ENCODE peak calls at places on chromosomes 13 and 19, in four cellular contexts. G is left ventricle myocardium inferior, T is H9, E is tibial nerve. S is an unnamed sample.

GRCh38 chr19:1938071-1938470 is 2.9 kb upstream of the CSNK1G2 start:
- DNase-seq in G (no peak), T (no peak), E (no peak), S (no peak)

GRCh38 chr19:8506402-8506957 is 4.0 kb upstream of the PRAM1 start:
- DNase-seq in G (no peak), T (peak; percentile 69), E (no peak), S (no peak)

GRCh38 chr19:55257461-55258411 is 1.1 kb downstream of the PPP6R1 start:
- DNase-seq in G (no peak), T (no peak), E (no peak), S (no peak)

GRCh38 chr13:49248433-49249002 is 793 bp downstream of the CDADC1 start:
- DNase-seq in G (no peak), T (no peak), E (no peak), S (no peak)

GRCh38 chr19:48553676-48554384 is 1.9 kb downstream of the SULT2B1 start:
- DNase-seq in G (no peak), T (peak; percentile 54), E (no peak), S (peak; percentile 58)

GRCh38 chr19:51660975-51661600 is 14.5 kb upstream of the SIGLEC14 start:
- DNase-seq in G (peak; percentile 25), T (peak; percentile 74), E (peak; percentile 85), S (peak; percentile 75)

GRCh38 chr19:7925171-7925837 is 631 bp downstream of the CTXN1 start:
- DNase-seq in G (peak; percentile 50), T (peak; percentile 94), E (peak; percentile 59), S (peak; percentile 62)

GRCh38 chr13:21152251-21152899 is 24.0 kb downstream of the SKA3 start:
- DNase-seq in G (no peak), T (peak; percentile 42), E (no peak), S (no peak)

GRCh38 chr19:33872445-33873320 is 76.0 kb downstream of the KCTD15 start:
- DNase-seq in G (no peak), T (no peak), E (no peak), S (no peak)

GRCh38 chr13:94656766-94657165 is 55.1 kb downstream of the GPR180 start:
- DNase-seq in G (no peak), T (no peak), E (no peak), S (no peak)

GRCh38 chr13:47708386-47708785 is 292.7 kb downstream of the SUCLA2 start:
- DNase-seq in G (no peak), T (no peak), E (no peak), S (peak; percentile 9)

GRCh38 chr13:23488442-23488841 is 54.9 kb upstream of the SACS start:
- DNase-seq in G (no peak), T (no peak), E (no peak), S (no peak)

GRCh38 chr13:59452189-59452588 is 711.5 kb downstream of the DIAPH3 start:
- DNase-seq in G (no peak), T (no peak), E (no peak), S (no peak)

GRCh38 chr13:54356849-54357248 is 1328.2 kb downstream of the OLFM4 start:
- DNase-seq in G (no peak), T (no peak), E (no peak), S (no peak)

GRCh38 chr19:814108-815078 is 7.4 kb downstream of the PLPPR3 start:
- DNase-seq in G (no peak), T (no peak), E (no peak), S (no peak)

GRCh38 chr13:110317093-110317492 is 10.0 kb downstream of the COL4A2 start:
- DNase-seq in G (no peak), T (no peak), E (no peak), S (no peak)

GRCh38 chr13:72145383-72145782 is 278.4 kb upstream of the DACH1 start:
- DNase-seq in G (no peak), T (no peak), E (no peak), S (no peak)

GRCh38 chr13:40464991-40465390 is 201.4 kb downstream of the FOXO1 start:
- DNase-seq in G (no peak), T (no peak), E (no peak), S (no peak)

GRCh38 chr19:18292810-18293641 is 11.6 kb upstream of the JUND start:
- DNase-seq in G (peak; percentile 91), T (peak; percentile 96), E (peak; percentile 83), S (peak; percentile 87)

GRCh38 chr13:80572867-80573266 is 231.9 kb upstream of the SPRY2 start:
- DNase-seq in G (no peak), T (no peak), E (no peak), S (no peak)

GRCh38 chr19:55536366-55536765 is 567 bp downstream of the SBK2 start:
- DNase-seq in G (no peak), T (no peak), E (no peak), S (no peak)

GRCh38 chr13:41502676-41503075 is 45.3 kb downstream of the RGCC start:
- DNase-seq in G (no peak), T (no peak), E (no peak), S (no peak)

GRCh38 chr19:21202865-21203494 is 61.1 kb downstream of the ZNF431 start:
- DNase-seq in G (no peak), T (peak; percentile 56), E (peak; percentile 17), S (no peak)

GRCh38 chr19:33245948-33246728 is 20.5 kb upstream of the SLC7A10 start:
- DNase-seq in G (peak; percentile 54), T (no peak), E (no peak), S (no peak)

GRCh38 chr13:23915308-23915707 is 18.0 kb upstream of the C1QTNF9B start:
- DNase-seq in G (no peak), T (no peak), E (no peak), S (no peak)

GRCh38 chr13:112521073-112521685 is 66.8 kb downstream of the TUBGCP3 start:
- DNase-seq in G (no peak), T (no peak), E (no peak), S (no peak)

GRCh38 chr19:6414793-6415591 is 9.6 kb downstream of the KHSRP start:
- DNase-seq in G (no peak), T (no peak), E (no peak), S (no peak)

GRCh38 chr19:49094505-49095482 is 9.5 kb downstream of the SNRNP70 start:
- DNase-seq in G (peak; percentile 69), T (no peak), E (no peak), S (no peak)

GRCh38 chr13:25267715-25268114 is 19.6 kb downstream of the MTMR6 start:
- DNase-seq in G (no peak), T (no peak), E (no peak), S (no peak)
- TF ChIP-seq CTCF in G (peak; percentile 21), T (peak; percentile 28), E (no peak), S (no peak)

GRCh38 chr19:4370418-4371041 is 27.2 kb downstream of the MPND start:
- DNase-seq in G (no peak), T (no peak), E (no peak), S (no peak)
- H3K4me1 ChIP-seq in G (peaks cover 89% of the 10 kb centered on the region), T (peaks cover under 1% of the 10 kb centered on the region), E (peaks cover 86% of the 10 kb centered on the region), S (peaks cover 22% of the 10 kb centered on the region)

DNA sequence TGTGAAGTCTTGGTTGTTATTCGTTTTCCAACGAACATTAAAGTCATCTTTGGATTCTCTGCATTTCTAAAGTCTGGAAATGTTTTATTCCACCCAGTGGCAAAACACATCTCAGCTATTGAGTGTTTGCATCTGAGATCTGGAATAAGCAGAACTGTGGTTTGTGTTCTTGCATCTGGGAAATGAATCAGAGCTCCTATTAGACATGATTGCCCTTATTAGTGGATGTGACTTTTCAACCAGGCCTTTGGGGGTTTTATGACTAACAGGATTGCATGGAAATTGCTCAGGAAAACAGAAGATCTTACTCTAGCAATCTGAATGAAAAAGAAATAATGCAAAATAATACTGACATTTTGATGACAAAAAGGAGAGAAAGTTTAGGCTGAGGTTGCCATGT is 488.8 kb downstream of the IRS2 start:
- DNase-seq in G (no peak), T (no peak), E (no peak), S (no peak)
- H3K27ac ChIP-seq in G (no peak overlapping the region), T (no peak overlapping the region), E (no peak overlapping the region), S (no peak overlapping the region)

DNA sequence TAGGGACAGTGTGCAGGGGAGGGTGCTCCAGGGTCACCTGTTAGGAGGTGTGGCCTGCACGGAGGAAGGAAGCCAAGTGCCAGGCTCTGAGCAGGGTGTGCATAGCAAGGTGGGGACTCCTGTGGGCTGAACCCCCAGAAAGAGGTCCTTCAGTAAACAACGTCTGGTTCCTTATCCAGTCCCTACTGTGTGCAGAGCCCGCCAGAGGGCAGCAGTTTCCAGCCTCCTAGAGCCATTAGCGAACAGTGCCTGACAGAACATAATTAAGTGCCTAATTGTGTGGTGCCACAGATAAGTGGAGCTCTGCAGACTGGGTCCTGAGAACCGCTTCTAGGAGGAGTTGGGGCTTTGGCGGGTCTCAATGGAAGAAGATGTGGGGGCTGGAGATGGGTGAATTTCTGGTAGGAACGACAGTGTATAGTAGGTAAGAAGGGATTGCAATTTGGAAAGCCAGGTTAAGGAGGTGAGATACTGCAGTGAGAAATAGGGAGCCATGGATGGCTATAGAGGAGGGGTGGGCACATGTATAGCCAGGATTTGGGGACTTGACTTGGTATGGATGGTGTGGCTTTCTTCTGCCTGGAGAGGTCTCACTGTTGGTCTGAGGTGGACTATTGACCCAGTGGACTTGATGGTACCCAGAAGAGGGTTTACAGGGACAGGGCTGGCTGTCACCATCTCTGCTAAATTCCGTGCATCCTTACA is 323.1 kb downstream of the ZNF536 start:
- DNase-seq in G (no peak), T (peak; percentile 72), E (no peak), S (no peak)
- TF ChIP-seq CTCF in G (peak; percentile 46), T (peak; percentile 73), E (no peak), S (no peak)

GRCh38 chr19:45279587-45280192 is 28.6 kb downstream of the MARK4 start:
- DNase-seq in G (no peak), T (no peak), E (no peak), S (no peak)

GRCh38 chr19:45280471-45280961 is 29.4 kb downstream of the MARK4 start:
- DNase-seq in G (no peak), T (no peak), E (no peak), S (no peak)

GRCh38 chr19:45278087-45278486 is 27.0 kb downstream of the MARK4 start:
- DNase-seq in G (no peak), T (no peak), E (no peak), S (no peak)

GRCh38 chr19:45283443-45284033 is 32.5 kb downstream of the MARK4 start:
- DNase-seq in G (no peak), T (no peak), E (no peak), S (no peak)
- H3K4me1 ChIP-seq in G (no peaks in the 10 kb centered on the region), T (no peaks in the 10 kb centered on the region), E (no peaks in the 10 kb centered on the region), S (no peaks in the 10 kb centered on the region)

GRCh38 chr19:41226874-41227390 is 7.9 kb downstream of the AXL start:
- DNase-seq in G (no peak), T (no peak), E (no peak), S (no peak)
- H3K27ac ChIP-seq in G (peak overlapping the region; percentile 83), T (no peak overlapping the region), E (peak overlapping the region; percentile 71), S (no peak overlapping the region)

GRCh38 chr19:46943150-46943946 is 76.3 kb upstream of the NPAS1 start:
- DNase-seq in G (no peak), T (no peak), E (no peak), S (no peak)
- TF ChIP-seq CTCF in G (no peak), T (no peak), E (no peak), S (no peak)

DNA sequence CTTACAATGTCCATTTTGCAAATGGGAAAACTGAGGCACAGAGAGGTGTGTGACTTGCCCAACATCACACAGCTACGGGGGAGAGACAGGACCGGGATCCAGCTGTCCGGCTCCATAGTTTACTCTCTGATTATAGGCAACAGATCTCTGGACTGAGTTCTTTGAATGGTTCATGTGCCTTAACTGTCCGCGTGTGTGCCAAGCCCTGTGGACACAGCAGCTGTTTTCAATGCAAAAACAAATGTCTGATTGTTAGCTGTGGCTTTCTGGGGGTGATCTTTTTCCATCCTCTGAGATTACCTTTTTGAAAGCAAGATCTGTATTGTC is 94.1 kb downstream of the KL start:
- DNase-seq in G (no peak), T (no peak), E (no peak), S (no peak)
- H3K4me1 ChIP-seq in G (peaks cover 76% of the 10 kb centered on the region), T (no peaks in the 10 kb centered on the region), E (peaks cover 42% of the 10 kb centered on the region), S (peaks cover 20% of the 10 kb centered on the region)

S was measured in lung.